ENCODE peak calls at places on chromosomes 7 and 10, in eight cellular contexts. N is cardiac fibroblast, A is brain microvascular endothelial cell, I is tibial artery, J is HFFc6, S is cardiac muscle cell, C is heart left ventricle, Z is Calu3. T is an unnamed sample.

GRCh38 chr7:22563621-22564241 is 63.7 kb upstream of the STEAP1B start:
- DNase-seq in C (no peak), Z (peak; percentile 55), J (no peak), A (peak; percentile 31), I (no peak), N (no peak), S (peak; percentile 45), T (no peak)

GRCh38 chr10:110959379-110960332 is 40.3 kb downstream of the SHOC2 start:
- DNase-seq in C (no peak), S (no peak), Z (no peak), N (no peak), J (no peak), A (no peak), I (no peak), T (no peak)

GRCh38 chr7:13279854-13280435 is 592.5 kb downstream of the ARL4A start:
- DNase-seq in N (peak; percentile 63), S (peak; percentile 61), I (no peak), A (no peak), Z (no peak), C (no peak), J (no peak), T (no peak)

GRCh38 chr7:121288894-121289293 is 39.9 kb upstream of the WNT16 start:
- DNase-seq in I (no peak), S (no peak), J (peak; percentile 76), A (peak; percentile 61), C (no peak), N (peak; percentile 77), Z (no peak), T (no peak)

GRCh38 chr7:127652333-127653248 is 597 bp downstream of the SND1 start:
- DNase-seq in C (no peak), J (peak; percentile 58), Z (no peak), N (peak; percentile 58), A (peak; percentile 64), S (no peak), I (no peak), T (no peak)

GRCh38 chr10:110222896-110223675 is 15.7 kb downstream of the MXI1 start:
- DNase-seq in J (no peak), N (no peak), S (no peak), I (no peak), Z (no peak), C (no peak), A (no peak), T (no peak)

GRCh38 chr7:44693641-44694313 is 54.9 kb upstream of the ZMIZ2 start:
- DNase-seq in I (no peak), Z (no peak), S (no peak), C (peak; percentile 76), A (peak; percentile 78), J (peak; percentile 86), N (peak; percentile 72), T (no peak)

GRCh38 chr10:119104653-119105024 is 726 bp downstream of the DENND10 start:
- DNase-seq in S (peak; percentile 25), C (no peak), Z (no peak), I (peak; percentile 68), J (no peak), A (no peak), N (no peak), T (no peak)

GRCh38 chr10:119509909-119510451 is 32.5 kb downstream of the RGS10 start:
- DNase-seq in J (no peak), Z (no peak), N (no peak), I (peak; percentile 90), S (no peak), A (no peak), C (peak; percentile 71), T (no peak)

GRCh38 chr7:139035588-139036353 is at the start of gene ZC3HAV1L:
- DNase-seq in S (peak; percentile 37), J (peak; percentile 27), N (peak; percentile 63), I (peak; percentile 71), A (peak; percentile 53), Z (peak; percentile 71), C (peak; percentile 85), T (peak; percentile 25)

GRCh38 chr7:20310963-20311742 is 19.5 kb upstream of the ITGB8 start:
- DNase-seq in N (peak; percentile 82), J (peak; percentile 6), S (peak; percentile 22), A (peak; percentile 70), I (no peak), C (no peak), Z (peak; percentile 50), T (no peak)

GRCh38 chr10:56805022-56805421 is 444.0 kb upstream of the ZWINT start:
- DNase-seq in S (no peak), A (no peak), N (no peak), J (no peak), Z (no peak), C (no peak), I (no peak), T (no peak)

GRCh38 chr10:921471-922414 is 9.8 kb downstream of the LARP4B start:
- DNase-seq in A (peak; percentile 50), I (no peak), C (no peak), S (no peak), Z (no peak), J (peak; percentile 67), N (peak; percentile 71), T (no peak)

GRCh38 chr10:74432841-74433594 is 282.0 kb downstream of the ADK start:
- DNase-seq in N (peak; percentile 58), S (peak; percentile 25), A (no peak), Z (no peak), C (no peak), J (peak; percentile 69), I (no peak), T (no peak)

GRCh38 chr10:52066383-52066782 is 247.7 kb upstream of the DKK1 start:
- DNase-seq in Z (no peak), S (no peak), C (no peak), I (no peak), N (no peak), A (no peak), J (no peak), T (no peak)

GRCh38 chr7:158489462-158490155 is 98.0 kb downstream of the PTPRN2 start:
- DNase-seq in Z (no peak), N (no peak), C (no peak), J (no peak), A (no peak), I (no peak), S (no peak), T (no peak)

GRCh38 chr7:107111196-107111595 is 57.6 kb upstream of the HBP1 start:
- DNase-seq in C (no peak), A (no peak), S (no peak), I (no peak), N (no peak), J (no peak), Z (no peak), T (no peak)

GRCh38 chr10:82319046-82319445 is 444.1 kb downstream of the NRG3 start:
- DNase-seq in S (no peak), Z (no peak), A (no peak), I (no peak), J (no peak), C (no peak), N (no peak), T (no peak)

GRCh38 chr7:64870656-64871055 is 32.4 kb upstream of the ZNF273 start:
- DNase-seq in S (no peak), A (no peak), I (no peak), N (no peak), J (no peak), C (no peak), Z (no peak), T (no peak)

GRCh38 chr7:149245244-149245643 is 5.8 kb downstream of the ZNF212 start:
- DNase-seq in A (no peak), C (no peak), I (no peak), J (peak; percentile 78), S (no peak), N (peak; percentile 25), Z (no peak), T (no peak)

GRCh38 chr10:110629680-110630191 is 14.4 kb upstream of the RBM20 start:
- DNase-seq in I (no peak), A (peak; percentile 88), Z (peak; percentile 56), J (peak; percentile 76), C (no peak), N (peak; percentile 55), S (peak; percentile 70), T (no peak)

GRCh38 chr7:126411821-126412383 is 840.8 kb downstream of the GRM8 start:
- DNase-seq in J (no peak), S (no peak), N (no peak), I (no peak), C (no peak), A (no peak), Z (no peak), T (no peak)

GRCh38 chr10:100446130-100446761 is 16.6 kb upstream of the WNT8B start:
- DNase-seq in S (no peak), C (no peak), I (no peak), A (no peak), Z (no peak), J (no peak), N (no peak), T (no peak)
- TF ChIP-seq CTCF in S (no peak), C (no peak), I (no peak), A (no peak), Z (no peak), J (no peak), N (no peak), T (no peak)

DNA sequence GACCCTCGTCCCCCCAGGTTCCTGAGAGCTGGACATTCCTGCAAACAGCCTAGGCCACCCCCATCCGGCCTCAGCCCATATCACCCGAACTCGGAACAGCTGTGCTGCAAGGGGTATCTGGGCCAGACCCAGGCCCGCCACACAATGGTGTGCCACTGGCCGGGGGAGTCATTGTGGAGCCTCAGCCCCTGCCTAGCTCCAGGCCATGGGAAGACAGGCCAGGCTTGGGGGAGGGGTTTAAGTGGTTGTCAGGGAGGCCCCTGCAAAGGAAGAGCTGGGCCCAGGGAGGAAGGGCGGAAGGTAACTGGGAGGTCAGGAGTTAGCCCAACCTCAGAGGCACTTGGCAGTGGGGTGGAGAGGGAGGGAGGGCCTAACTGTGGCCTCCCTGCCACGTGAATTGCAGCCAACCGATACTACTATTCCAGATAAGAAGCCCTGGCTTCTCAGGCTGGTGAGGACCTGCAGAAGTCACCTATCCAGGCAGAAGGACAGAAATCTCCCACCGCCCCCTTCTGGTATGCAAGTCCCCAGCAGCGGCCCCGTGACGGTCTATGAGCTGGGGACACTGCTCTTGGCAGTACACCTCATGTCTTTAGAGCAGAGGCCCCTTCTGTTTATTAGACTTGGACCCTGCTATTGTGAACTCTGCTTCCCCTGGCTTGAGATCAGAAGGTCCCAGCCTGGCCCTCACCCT is 26.8 kb downstream of the VSIR start:
- DNase-seq in N (no peak), A (no peak), C (peak; percentile 79), Z (peak; percentile 58), I (no peak), S (peak; percentile 89), J (no peak), T (no peak)
- TF ChIP-seq CTCF in N (no peak), A (no peak), C (no peak), Z (no peak), I (no peak), S (no peak), J (no peak), T (no peak)

DNA sequence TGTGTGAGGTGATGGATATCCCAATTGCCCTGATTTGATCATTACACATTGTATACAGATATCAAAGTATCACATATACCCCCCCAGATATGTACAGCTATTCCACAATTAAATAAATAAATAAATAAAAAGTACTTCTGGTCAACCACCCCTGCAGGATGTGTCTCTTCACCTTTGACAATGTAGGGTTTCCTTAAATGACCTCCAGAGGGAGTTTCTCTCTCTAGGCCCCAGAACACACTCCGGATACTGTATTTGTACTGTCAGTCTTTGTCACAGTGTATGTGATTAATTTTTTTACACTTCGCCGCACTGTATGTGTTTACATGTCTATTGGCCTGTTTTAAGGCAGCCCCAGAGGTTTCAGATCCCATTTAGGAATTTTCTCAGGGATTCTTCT is 123.6 kb downstream of the ADCYAP1R1 start:
- DNase-seq in I (no peak), A (no peak), N (no peak), S (no peak), Z (no peak), C (no peak), J (no peak), T (no peak)
- TF ChIP-seq CTCF in I (no peak), A (peak; percentile 2), N (no peak), S (no peak), Z (no peak), C (no peak), J (no peak), T (no peak)

GRCh38 chr7:99928994-99929729 is at the start of gene GJC3:
- DNase-seq in I (no peak), J (peak; percentile 66), C (peak; percentile 79), A (peak; percentile 34), N (peak; percentile 65), S (peak; percentile 63), Z (peak; percentile 51), T (no peak)
- TF ChIP-seq CTCF in I (no peak), J (peak; percentile 50), C (peak; percentile 23), A (peak; percentile 56), N (no peak), S (peak; percentile 37), Z (no peak), T (no peak)